ENCODE peak calls at places on chromosomes 6 and 20, in nine cellular contexts. One of them, this sample, is unnamed.
A peak's percentile ranks its signal among the peaks of the same experiment; 100 is the strongest.

GRCh38 chr6:25971187-25971811 is 8.7 kb downstream of the TRIM38 start:
- DNase-seq in Karpas-422: no peak
- DNase-seq in right lobe of liver: no peak
- DNase-seq in prostate gland: no peak
- DNase-seq in effector memory CD4-positive, alpha-beta T cell: no peak
- DNase-seq in naive thymus-derived CD4-positive, alpha-beta T cell: no peak
- DNase-seq in left lung: peak; percentile 47
- DNase-seq in OCI-LY7: no peak
- DNase-seq in Panc1: peak; percentile 77
- DNase-seq in this sample: no peak

GRCh38 chr6:134031696-134032255 is 20.6 kb downstream of the SLC2A12 start:
- DNase-seq in Karpas-422: no peak
- DNase-seq in right lobe of liver: no peak
- DNase-seq in prostate gland: no peak
- DNase-seq in effector memory CD4-positive, alpha-beta T cell: no peak
- DNase-seq in naive thymus-derived CD4-positive, alpha-beta T cell: no peak
- DNase-seq in left lung: no peak
- DNase-seq in OCI-LY7: no peak
- DNase-seq in Panc1: no peak
- DNase-seq in this sample: no peak

GRCh38 chr6:134419717-134420116 is 101.8 kb upstream of the SGK1 start:
- DNase-seq in Karpas-422: no peak
- DNase-seq in right lobe of liver: no peak
- DNase-seq in prostate gland: no peak
- DNase-seq in effector memory CD4-positive, alpha-beta T cell: no peak
- DNase-seq in naive thymus-derived CD4-positive, alpha-beta T cell: no peak
- DNase-seq in left lung: no peak
- DNase-seq in OCI-LY7: no peak
- DNase-seq in Panc1: no peak
- DNase-seq in this sample: no peak

GRCh38 chr20:11952621-11953020 is 34.9 kb downstream of the BTBD3 start:
- DNase-seq in Karpas-422: no peak
- DNase-seq in right lobe of liver: no peak
- DNase-seq in prostate gland: no peak
- DNase-seq in effector memory CD4-positive, alpha-beta T cell: no peak
- DNase-seq in naive thymus-derived CD4-positive, alpha-beta T cell: no peak
- DNase-seq in left lung: no peak
- DNase-seq in OCI-LY7: no peak
- DNase-seq in Panc1: no peak
- DNase-seq in this sample: no peak

GRCh38 chr6:79070206-79070825 is 7.7 kb downstream of the PHIP start:
- DNase-seq in Karpas-422: no peak
- DNase-seq in right lobe of liver: no peak
- DNase-seq in prostate gland: no peak
- DNase-seq in effector memory CD4-positive, alpha-beta T cell: no peak
- DNase-seq in naive thymus-derived CD4-positive, alpha-beta T cell: no peak
- DNase-seq in left lung: no peak
- DNase-seq in OCI-LY7: no peak
- DNase-seq in Panc1: no peak
- DNase-seq in this sample: no peak

GRCh38 chr20:41011551-41012067 is 17.0 kb upstream of the TOP1 start:
- DNase-seq in Karpas-422: peak; percentile 97
- DNase-seq in right lobe of liver: no peak
- DNase-seq in prostate gland: no peak
- DNase-seq in effector memory CD4-positive, alpha-beta T cell: no peak
- DNase-seq in naive thymus-derived CD4-positive, alpha-beta T cell: no peak
- DNase-seq in left lung: peak; percentile 59
- DNase-seq in OCI-LY7: peak; percentile 99
- DNase-seq in Panc1: no peak
- DNase-seq in this sample: no peak

GRCh38 chr20:63589261-63590217 is 15.5 kb upstream of the HELZ2 start:
- DNase-seq in Karpas-422: no peak
- DNase-seq in right lobe of liver: peak; percentile 12
- DNase-seq in prostate gland: no peak
- DNase-seq in effector memory CD4-positive, alpha-beta T cell: no peak
- DNase-seq in naive thymus-derived CD4-positive, alpha-beta T cell: no peak
- DNase-seq in left lung: no peak
- DNase-seq in OCI-LY7: peak; percentile 22
- DNase-seq in Panc1: no peak
- DNase-seq in this sample: peak; percentile 84

GRCh38 chr6:119484598-119484997 is 135.0 kb upstream of the MAN1A1 start:
- DNase-seq in Karpas-422: no peak
- DNase-seq in right lobe of liver: no peak
- DNase-seq in prostate gland: peak; percentile 50
- DNase-seq in effector memory CD4-positive, alpha-beta T cell: no peak
- DNase-seq in naive thymus-derived CD4-positive, alpha-beta T cell: no peak
- DNase-seq in left lung: no peak
- DNase-seq in OCI-LY7: no peak
- DNase-seq in Panc1: no peak
- DNase-seq in this sample: peak; percentile 74

GRCh38 chr20:49045440-49046086 is 549 bp upstream of the CSE1L start:
- DNase-seq in Karpas-422: peak; percentile 66
- DNase-seq in right lobe of liver: peak; percentile 48
- DNase-seq in prostate gland: peak; percentile 5
- DNase-seq in effector memory CD4-positive, alpha-beta T cell: no peak
- DNase-seq in naive thymus-derived CD4-positive, alpha-beta T cell: no peak
- DNase-seq in left lung: peak; percentile 71
- DNase-seq in OCI-LY7: peak; percentile 37
- DNase-seq in Panc1: no peak
- DNase-seq in this sample: no peak

GRCh38 chr6:157107915-157108651 is 215.2 kb downstream of the TMEM242 start:
- DNase-seq in Karpas-422: no peak
- DNase-seq in right lobe of liver: no peak
- DNase-seq in prostate gland: no peak
- DNase-seq in effector memory CD4-positive, alpha-beta T cell: no peak
- DNase-seq in naive thymus-derived CD4-positive, alpha-beta T cell: no peak
- DNase-seq in left lung: no peak
- DNase-seq in OCI-LY7: no peak
- DNase-seq in Panc1: peak; percentile 54
- DNase-seq in this sample: no peak

GRCh38 chr20:33668087-33668790 is 1.5 kb downstream of the ACTL10 start:
- DNase-seq in Karpas-422: no peak
- DNase-seq in right lobe of liver: no peak
- DNase-seq in prostate gland: no peak
- DNase-seq in effector memory CD4-positive, alpha-beta T cell: no peak
- DNase-seq in naive thymus-derived CD4-positive, alpha-beta T cell: no peak
- DNase-seq in left lung: peak; percentile 84
- DNase-seq in OCI-LY7: peak; percentile 88
- DNase-seq in Panc1: no peak
- DNase-seq in this sample: peak; percentile 72

GRCh38 chr20:25510721-25511120 is 74.6 kb downstream of the NINL start:
- DNase-seq in Karpas-422: no peak
- DNase-seq in right lobe of liver: no peak
- DNase-seq in prostate gland: no peak
- DNase-seq in effector memory CD4-positive, alpha-beta T cell: no peak
- DNase-seq in naive thymus-derived CD4-positive, alpha-beta T cell: no peak
- DNase-seq in left lung: no peak
- DNase-seq in OCI-LY7: no peak
- DNase-seq in Panc1: no peak
- DNase-seq in this sample: no peak

GRCh38 chr20:25514747-25515340 is 70.5 kb downstream of the NINL start:
- DNase-seq in Karpas-422: no peak
- DNase-seq in right lobe of liver: no peak
- DNase-seq in prostate gland: no peak
- DNase-seq in effector memory CD4-positive, alpha-beta T cell: no peak
- DNase-seq in naive thymus-derived CD4-positive, alpha-beta T cell: no peak
- DNase-seq in left lung: no peak
- DNase-seq in OCI-LY7: peak; percentile 10
- DNase-seq in Panc1: no peak
- DNase-seq in this sample: no peak

GRCh38 chr20:25514195-25514594 is 71.1 kb downstream of the NINL start:
- DNase-seq in Karpas-422: no peak
- DNase-seq in right lobe of liver: no peak
- DNase-seq in prostate gland: no peak
- DNase-seq in effector memory CD4-positive, alpha-beta T cell: no peak
- DNase-seq in naive thymus-derived CD4-positive, alpha-beta T cell: no peak
- DNase-seq in left lung: no peak
- DNase-seq in OCI-LY7: no peak
- DNase-seq in Panc1: no peak
- DNase-seq in this sample: no peak

GRCh38 chr20:25511183-25511582 is 74.1 kb downstream of the NINL start:
- DNase-seq in Karpas-422: no peak
- DNase-seq in right lobe of liver: no peak
- DNase-seq in prostate gland: no peak
- DNase-seq in effector memory CD4-positive, alpha-beta T cell: no peak
- DNase-seq in naive thymus-derived CD4-positive, alpha-beta T cell: no peak
- DNase-seq in left lung: no peak
- DNase-seq in OCI-LY7: no peak
- DNase-seq in Panc1: no peak
- DNase-seq in this sample: no peak

DNA sequence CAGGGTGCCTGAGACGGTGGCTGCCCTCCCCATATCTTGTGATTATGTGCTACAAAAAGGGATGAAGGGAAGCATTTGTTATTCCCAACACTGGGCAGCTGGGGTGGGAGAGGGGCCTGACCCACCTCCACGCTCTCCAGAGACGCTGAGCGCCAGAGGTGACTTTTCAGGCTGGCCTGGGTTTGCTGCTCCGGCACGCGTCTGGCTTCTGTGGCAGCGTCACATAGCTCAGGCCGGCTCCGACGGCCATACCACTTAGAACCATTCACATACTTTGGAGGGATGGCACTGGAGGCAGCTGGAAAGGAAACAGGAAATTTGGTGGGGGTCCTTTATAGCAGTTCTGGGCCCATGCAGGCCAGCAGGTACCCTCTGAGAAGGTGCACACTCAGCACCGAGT is 72.6 kb downstream of the NINL start:
- DNase-seq in Karpas-422: no peak
- DNase-seq in right lobe of liver: no peak
- DNase-seq in prostate gland: no peak
- DNase-seq in effector memory CD4-positive, alpha-beta T cell: no peak
- DNase-seq in naive thymus-derived CD4-positive, alpha-beta T cell: no peak
- DNase-seq in left lung: no peak
- DNase-seq in OCI-LY7: no peak
- DNase-seq in Panc1: no peak
- DNase-seq in this sample: no peak
- H3K9me3 ChIP-seq in Karpas-422: peaks cover 14% of the 10 kb centered on the region
- H3K9me3 ChIP-seq in right lobe of liver: no peaks in the 10 kb centered on the region
- H3K9me3 ChIP-seq in prostate gland: no peaks in the 10 kb centered on the region
- H3K9me3 ChIP-seq in effector memory CD4-positive, alpha-beta T cell: peaks cover 4% of the 10 kb centered on the region
- H3K9me3 ChIP-seq in naive thymus-derived CD4-positive, alpha-beta T cell: peaks cover 29% of the 10 kb centered on the region
- H3K9me3 ChIP-seq in left lung: no peaks in the 10 kb centered on the region
- H3K9me3 ChIP-seq in OCI-LY7: peaks cover 9% of the 10 kb centered on the region
- H3K9me3 ChIP-seq in Panc1: peaks cover 9% of the 10 kb centered on the region
- H3K9me3 ChIP-seq in this sample: no peaks in the 10 kb centered on the region

DNA sequence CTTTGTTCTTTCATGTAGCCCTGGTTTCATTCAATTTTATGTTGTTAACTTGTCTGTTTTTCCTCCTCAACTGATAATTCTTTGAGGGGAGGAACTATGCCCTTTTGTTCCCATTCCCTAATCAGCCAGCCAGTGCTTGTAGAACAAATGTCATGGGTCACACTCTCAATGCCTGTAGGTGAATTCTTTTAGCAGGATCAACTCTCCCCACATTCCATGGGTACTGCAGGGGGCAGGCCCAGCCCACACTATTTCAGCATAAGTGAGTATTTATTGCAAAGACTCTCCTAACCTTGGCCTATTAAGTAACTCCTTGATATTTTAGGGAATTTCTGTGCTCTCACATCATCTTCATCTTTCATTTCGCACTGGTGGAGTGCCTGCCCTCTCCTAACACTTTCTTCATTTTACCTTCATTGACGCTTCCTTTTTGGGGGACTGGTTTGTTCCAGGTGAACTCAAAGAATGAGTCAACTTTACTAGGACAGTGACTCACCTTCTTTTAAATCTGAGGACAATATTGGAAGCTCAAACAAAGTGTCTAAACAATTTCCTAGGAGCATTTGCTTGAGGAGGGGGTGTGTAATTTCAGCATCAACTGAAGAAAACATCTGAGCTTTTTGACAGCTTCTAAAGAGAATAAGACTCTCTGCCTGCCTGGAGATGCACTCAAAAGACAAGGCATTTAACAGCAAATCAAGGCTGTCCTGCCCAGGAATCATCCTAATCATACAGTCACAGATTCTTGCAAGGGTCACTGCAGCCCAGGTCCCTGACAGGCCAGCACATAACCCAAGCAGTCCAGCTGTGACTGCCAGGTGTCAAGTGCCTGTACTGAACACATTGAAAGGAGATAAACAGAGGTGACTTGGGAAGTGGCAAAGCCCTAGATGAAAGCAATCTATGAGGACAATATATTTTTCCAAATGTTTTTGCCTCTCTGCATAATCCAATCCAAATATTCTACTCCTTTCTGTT is 263.9 kb upstream of the PRND start:
- DNase-seq in Karpas-422: no peak
- DNase-seq in right lobe of liver: no peak
- DNase-seq in prostate gland: no peak
- DNase-seq in effector memory CD4-positive, alpha-beta T cell: no peak
- DNase-seq in naive thymus-derived CD4-positive, alpha-beta T cell: no peak
- DNase-seq in left lung: no peak
- DNase-seq in OCI-LY7: no peak
- DNase-seq in Panc1: no peak
- DNase-seq in this sample: no peak
- H3K27ac ChIP-seq in Karpas-422: no peak overlapping the region
- H3K27ac ChIP-seq in right lobe of liver: no peak overlapping the region
- H3K27ac ChIP-seq in prostate gland: no peak overlapping the region
- H3K27ac ChIP-seq in effector memory CD4-positive, alpha-beta T cell: no peak overlapping the region
- H3K27ac ChIP-seq in naive thymus-derived CD4-positive, alpha-beta T cell: no peak overlapping the region
- H3K27ac ChIP-seq in left lung: no peak overlapping the region
- H3K27ac ChIP-seq in OCI-LY7: no peak overlapping the region
- H3K27ac ChIP-seq in Panc1: no peak overlapping the region
- H3K27ac ChIP-seq in this sample: peak overlapping the region; percentile 83

GRCh38 chr6:36682328-36683144 is 4.0 kb downstream of the CDKN1A start:
- DNase-seq in Karpas-422: no peak
- DNase-seq in right lobe of liver: peak; percentile 75
- DNase-seq in prostate gland: peak; percentile 87
- DNase-seq in effector memory CD4-positive, alpha-beta T cell: peak; percentile 89
- DNase-seq in naive thymus-derived CD4-positive, alpha-beta T cell: peak; percentile 55
- DNase-seq in left lung: peak; percentile 83
- DNase-seq in OCI-LY7: peak; percentile 91
- DNase-seq in Panc1: no peak
- DNase-seq in this sample: peak; percentile 95
- H3K4me1 ChIP-seq in Karpas-422: peaks cover 30% of the 10 kb centered on the region
- H3K4me1 ChIP-seq in right lobe of liver: peaks cover 47% of the 10 kb centered on the region
- H3K4me1 ChIP-seq in prostate gland: no peaks in the 10 kb centered on the region
- H3K4me1 ChIP-seq in effector memory CD4-positive, alpha-beta T cell: peaks cover 44% of the 10 kb centered on the region
- H3K4me1 ChIP-seq in naive thymus-derived CD4-positive, alpha-beta T cell: peaks cover 19% of the 10 kb centered on the region
- H3K4me1 ChIP-seq in left lung: peaks cover 30% of the 10 kb centered on the region
- H3K4me1 ChIP-seq in OCI-LY7: peaks cover 66% of the 10 kb centered on the region
- H3K4me1 ChIP-seq in Panc1: peaks cover 36% of the 10 kb centered on the region
- H3K4me1 ChIP-seq in this sample: peaks cover 27% of the 10 kb centered on the region

DNA sequence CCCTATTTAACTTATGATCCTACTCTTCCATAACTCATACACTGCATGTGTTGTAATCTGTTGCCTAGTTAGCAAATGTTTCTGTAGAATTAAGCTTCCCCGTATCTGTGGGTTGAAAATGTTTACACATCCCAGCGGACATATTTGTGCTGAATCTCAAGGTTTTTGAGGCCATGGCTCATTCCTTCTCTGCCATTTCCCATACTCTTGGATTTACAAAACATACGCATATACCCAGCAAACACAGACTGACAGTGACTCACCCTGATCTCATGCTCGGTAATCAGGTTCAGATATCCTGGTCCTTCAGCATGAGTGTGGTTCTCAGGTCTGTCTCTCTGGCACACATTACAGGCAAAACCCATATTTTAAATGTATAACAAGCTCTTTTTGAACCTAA is 58.7 kb downstream of the AGPAT4 start:
- DNase-seq in Karpas-422: no peak
- DNase-seq in right lobe of liver: no peak
- DNase-seq in prostate gland: no peak
- DNase-seq in effector memory CD4-positive, alpha-beta T cell: no peak
- DNase-seq in naive thymus-derived CD4-positive, alpha-beta T cell: no peak
- DNase-seq in left lung: no peak
- DNase-seq in OCI-LY7: no peak
- DNase-seq in Panc1: peak; percentile 84
- DNase-seq in this sample: no peak
- H3K9me3 ChIP-seq in Karpas-422: peaks cover 10% of the 10 kb centered on the region
- H3K9me3 ChIP-seq in right lobe of liver: no peaks in the 10 kb centered on the region
- H3K9me3 ChIP-seq in prostate gland: no peaks in the 10 kb centered on the region
- H3K9me3 ChIP-seq in effector memory CD4-positive, alpha-beta T cell: no peaks in the 10 kb centered on the region
- H3K9me3 ChIP-seq in naive thymus-derived CD4-positive, alpha-beta T cell: no peaks in the 10 kb centered on the region
- H3K9me3 ChIP-seq in left lung: no peaks in the 10 kb centered on the region
- H3K9me3 ChIP-seq in OCI-LY7: peaks cover 10% of the 10 kb centered on the region
- H3K9me3 ChIP-seq in Panc1: peaks cover 21% of the 10 kb centered on the region
- H3K9me3 ChIP-seq in this sample: peaks cover 18% of the 10 kb centered on the region

This sample was measured in RWPE2.